ENCODE peak calls at places on chromosomes 12 and 14, in eight cellular contexts. L is memory B cell; F is activated T-cell treated with anti-CD3 and anti-CD28 coated beads, Interleukin-2, amount 50 U/mL, for 1 hour; Q is GM13977; X is natural killer cell; R is activated T-helper 1 cell treated with Interleukin-2 at 50 U/mL for 16 hours; Z is stomach; N is Kasumi-1. Y is an unnamed sample.

GRCh38 chr12:17592472-17592871 is 497.5 kb downstream of the RERGL start:
- DNase-seq in X (no peak), L (no peak), Z (no peak), R (no peak), N (no peak), Q (no peak), F (no peak), Y (no peak)

GRCh38 chr12:116708826-116709756 is 28.8 kb downstream of the SPRING1 start:
- DNase-seq in R (peak), L (peak), N (peak), F (peak), Q (peak), Z (peak), X (peak), Y (peak)

GRCh38 chr14:64364907-64365306 is 23.2 kb upstream of the MTHFD1 start:
- DNase-seq in N (no peak), Q (no peak), F (no peak), R (no peak), X (no peak), Z (no peak), L (no peak), Y (no peak)

GRCh38 chr12:122029620-122030426 is 8.1 kb downstream of the BCL7A start:
- DNase-seq in R (no peak), L (no peak), N (no peak), F (no peak), Q (no peak), X (no peak), Z (no peak), Y (no peak)

GRCh38 chr12:90808568-90808967 is 146.4 kb downstream of the CCER1 start:
- DNase-seq in N (no peak), L (no peak), F (no peak), Q (no peak), R (no peak), Z (no peak), X (no peak), Y (no peak)

GRCh38 chr12:84910549-84911241 is 1.9 kb downstream of the SLC6A15 start:
- DNase-seq in Q (no peak), F (no peak), X (no peak), Z (no peak), L (no peak), N (no peak), R (no peak), Y (no peak)

GRCh38 chr12:88001327-88001726 is 27.9 kb downstream of the C12orf50 start:
- DNase-seq in R (no peak), Z (no peak), Q (no peak), F (no peak), N (no peak), X (no peak), L (no peak), Y (no peak)

GRCh38 chr12:93784339-93785086 is 107.3 kb downstream of the CRADD start:
- DNase-seq in N (no peak), Q (no peak), R (no peak), X (no peak), L (no peak), F (peak), Z (no peak), Y (no peak)

GRCh38 chr12:22541496-22541895 is 2.8 kb downstream of the C2CD5 start:
- DNase-seq in Z (no peak), L (no peak), R (no peak), Q (no peak), F (no peak), X (no peak), N (no peak), Y (no peak)

GRCh38 chr12:46526231-46526630 is 153.7 kb upstream of the SLC38A2 start:
- DNase-seq in F (no peak), X (no peak), N (no peak), Z (no peak), Q (no peak), L (no peak), R (no peak), Y (no peak)

GRCh38 chr12:127509066-127509778 is 757.7 kb upstream of the TMEM132C start:
- DNase-seq in L (no peak), F (no peak), X (no peak), Z (no peak), N (no peak), R (no peak), Q (no peak), Y (no peak)

GRCh38 chr12:132356686-132357622 is 27.6 kb upstream of the GALNT9 start:
- DNase-seq in Z (no peak), N (peak), R (no peak), L (no peak), Q (no peak), F (no peak), X (no peak), Y (no peak)

GRCh38 chr12:56119361-56119796 is 1.3 kb downstream of the ZC3H10 start:
- DNase-seq in Z (peak), F (peak), R (peak), L (peak), Q (peak), X (no peak), N (peak), Y (peak)

GRCh38 chr14:88363624-88364023 is 21.8 kb upstream of the SPATA7 start:
- DNase-seq in N (no peak), R (no peak), Z (no peak), F (no peak), L (no peak), X (no peak), Q (no peak), Y (no peak)

GRCh38 chr12:124625867-124626675 is 58.7 kb upstream of the NCOR2 start:
- DNase-seq in X (peak), L (no peak), F (no peak), N (peak), Z (peak), Q (no peak), R (no peak), Y (no peak)

GRCh38 chr12:31618228-31619025 is 27.5 kb upstream of the DENND5B start:
- DNase-seq in X (no peak), L (no peak), Z (no peak), N (no peak), F (no peak), Q (no peak), R (no peak), Y (no peak)

GRCh38 chr12:124734224-124734788 is 129.4 kb downstream of the SCARB1 start:
- DNase-seq in Z (no peak), R (no peak), N (peak), L (no peak), Q (no peak), F (no peak), X (no peak), Y (no peak)

GRCh38 chr12:53552346-53553327 is 45.4 kb upstream of the NPFF start:
- DNase-seq in Q (no peak), X (no peak), L (no peak), R (no peak), N (no peak), F (no peak), Z (no peak), Y (no peak)

GRCh38 chr12:31558521-31558920 is 32.4 kb downstream of the DENND5B start:
- DNase-seq in X (no peak), N (no peak), Q (no peak), L (no peak), Z (no peak), F (no peak), R (no peak), Y (no peak)

GRCh38 chr12:54253240-54253639 is 26.7 kb downstream of the CBX5 start:
- DNase-seq in Q (no peak), N (no peak), R (no peak), X (no peak), Z (no peak), L (no peak), F (no peak), Y (no peak)

GRCh38 chr12:51635371-51635770 is 44.3 kb downstream of the SCN8A start:
- DNase-seq in R (no peak), Q (no peak), Z (no peak), X (no peak), F (no peak), L (no peak), N (no peak), Y (no peak)

Y was measured in T follicular helper cell.